ENCODE peak calls at places on chromosomes 2 and 18, in seven cellular contexts. G is fibroblast of mammary gland; D is PC-9; N is epithelial cell of esophagus; P is bronchial epithelial cell; K is cardiac fibroblast; T is activated CD8-positive, alpha-beta T cell treated with anti-CD3 and anti-CD28 coated beads for 36 hours. Y is an unnamed sample.

GRCh38 chr18:2549462-2549861 is 21.8 kb downstream of the METTL4 start:
- DNase-seq in K (no peak), G (no peak), N (no peak), T (no peak), D (no peak), P (no peak), Y (no peak)

GRCh38 chr2:52862801-52863200 is 904.8 kb upstream of the CHAC2 start:
- DNase-seq in T (no peak), G (peak), P (no peak), D (no peak), K (peak), N (peak), Y (no peak)

GRCh38 chr2:148887349-148888002 is 12.4 kb downstream of the KIF5C start:
- DNase-seq in T (no peak), D (no peak), P (no peak), N (no peak), G (no peak), K (no peak), Y (no peak)

GRCh38 chr2:15776629-15776919 is 163.8 kb upstream of the MYCN start:
- DNase-seq in T (no peak), G (no peak), D (no peak), K (peak), N (no peak), P (no peak), Y (no peak)

GRCh38 chr2:205052781-205053180 is 507.5 kb downstream of the PARD3B start:
- DNase-seq in T (no peak), P (no peak), N (no peak), K (no peak), D (no peak), G (no peak), Y (no peak)

GRCh38 chr2:175233135-175233719 is 51.7 kb upstream of the ATP5MC3 start:
- DNase-seq in K (peak), G (peak), P (peak), N (peak), D (peak), T (no peak), Y (no peak)

GRCh38 chr2:101038455-101039255 is 36.6 kb downstream of the RPL31 start:
- DNase-seq in D (no peak), N (peak), T (peak), K (peak), P (peak), G (peak), Y (no peak)

GRCh38 chr2:171409436-171409971 is 24.3 kb downstream of the METTL8 start:
- DNase-seq in T (no peak), P (no peak), N (peak), G (no peak), D (no peak), K (no peak), Y (no peak)

GRCh38 chr2:146874260-146874658 is 970.6 kb upstream of the ACVR2A start:
- DNase-seq in N (peak), P (peak), K (peak), T (no peak), G (peak), D (peak), Y (no peak)

GRCh38 chr2:127000937-127001336 is 102.2 kb downstream of the TEX51 start:
- DNase-seq in D (no peak), K (peak), N (peak), P (peak), T (peak), G (no peak), Y (no peak)

GRCh38 chr2:207423886-207424285 is 105.9 kb upstream of the CREB1 start:
- DNase-seq in K (peak), N (peak), T (peak), D (no peak), P (peak), G (peak), Y (no peak)

GRCh38 chr2:101967826-101968498 is 23.8 kb upstream of the IL1R2 start:
- DNase-seq in T (no peak), G (peak), P (no peak), K (peak), D (no peak), N (no peak), Y (no peak)

GRCh38 chr2:178188466-178188865 is 5.8 kb upstream of the OSBPL6 start:
- DNase-seq in G (peak), D (no peak), K (no peak), P (peak), T (no peak), N (peak), Y (no peak)

GRCh38 chr2:98157557-98157956 is 70.6 kb downstream of the VWA3B start:
- DNase-seq in D (no peak), G (no peak), K (no peak), N (no peak), T (no peak), P (no peak), Y (no peak)

GRCh38 chr2:98935111-98935770 is 784 bp downstream of the CRACDL start:
- DNase-seq in G (no peak), D (no peak), P (peak), N (peak), T (no peak), K (no peak), Y (no peak)

GRCh38 chr18:62324917-62325805 is at the start of gene TNFRSF11A:
- DNase-seq in G (peak), K (peak), D (no peak), P (no peak), N (peak), T (peak), Y (no peak)

GRCh38 chr18:70418551-70419311 is 129.9 kb downstream of the SOCS6 start:
- DNase-seq in T (peak), N (no peak), D (no peak), P (no peak), K (no peak), G (no peak), Y (no peak)

GRCh38 chr18:21458322-21458721 is 142.2 kb downstream of the ESCO1 start:
- DNase-seq in P (no peak), G (no peak), N (no peak), T (no peak), K (no peak), D (no peak), Y (no peak)

GRCh38 chr18:25099838-25100393 is 252.1 kb downstream of the ZNF521 start:
- DNase-seq in P (no peak), D (no peak), N (no peak), T (no peak), K (peak), G (peak), Y (no peak)

GRCh38 chr2:240324312-240325005 is 111.0 kb upstream of the GPC1 start:
- DNase-seq in G (no peak), P (peak), T (no peak), K (no peak), D (no peak), N (peak), Y (peak)

DNA sequence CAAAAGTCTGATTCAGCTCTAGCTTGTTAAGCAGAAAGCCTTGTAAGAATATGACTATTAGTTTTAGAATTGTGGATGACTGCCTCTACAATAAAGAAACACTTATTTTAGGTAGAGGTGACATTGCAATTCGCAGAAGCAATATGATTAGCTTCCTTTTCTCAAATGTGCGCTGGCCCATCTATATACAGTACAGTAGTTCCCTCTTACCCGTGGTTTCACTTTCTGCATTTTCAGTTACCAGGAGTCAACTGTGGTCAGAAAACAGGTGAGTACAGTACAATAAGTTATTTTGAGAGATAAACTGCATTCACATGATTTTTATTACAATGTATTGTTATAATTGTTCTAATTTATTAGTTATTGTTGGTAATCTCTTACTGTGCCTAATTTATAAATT is 405.1 kb downstream of the GPD2 start:
- DNase-seq in P (no peak), G (no peak), D (no peak), T (no peak), N (no peak), K (no peak), Y (no peak)
- TF ChIP-seq CTCF in P (no peak), G (no peak), D (no peak), T (no peak), N (no peak), K (no peak), Y (no peak)

GRCh38 chr18:13139885-13140450 is 78.6 kb upstream of the LDLRAD4 start:
- DNase-seq in T (peak), D (no peak), N (no peak), P (no peak), G (no peak), K (no peak), Y (no peak)
- TF ChIP-seq CTCF in T (no peak), D (peak), N (no peak), P (no peak), G (no peak), K (no peak), Y (no peak)

GRCh38 chr2:155203187-155203586 is 504.7 kb downstream of the KCNJ3 start:
- DNase-seq in D (no peak), P (no peak), N (no peak), T (no peak), G (no peak), K (no peak), Y (no peak)
- TF ChIP-seq CTCF in D (no peak), P (no peak), N (no peak), T (no peak), G (no peak), K (no peak), Y (no peak)

GRCh38 chr2:238816296-238816695 is 31.6 kb upstream of the TWIST2 start:
- DNase-seq in N (no peak), P (no peak), G (no peak), D (no peak), T (no peak), K (no peak), Y (peak)

GRCh38 chr2:238817382-238817781 is 30.5 kb upstream of the TWIST2 start:
- DNase-seq in D (no peak), P (no peak), T (no peak), N (no peak), G (no peak), K (no peak), Y (peak)

GRCh38 chr2:238820197-238820596 is 27.7 kb upstream of the TWIST2 start:
- DNase-seq in T (no peak), N (no peak), P (no peak), K (no peak), D (no peak), G (no peak), Y (no peak)

GRCh38 chr2:238818576-238818975 is 29.3 kb upstream of the TWIST2 start:
- DNase-seq in G (peak), D (no peak), T (no peak), K (peak), P (peak), N (no peak), Y (no peak)

GRCh38 chr2:238817931-238818330 is 30.0 kb upstream of the TWIST2 start:
- DNase-seq in K (no peak), T (no peak), G (no peak), P (no peak), N (no peak), D (no peak), Y (peak)
- TF ChIP-seq CTCF in K (no peak), T (no peak), G (no peak), P (no peak), N (no peak), D (no peak), Y (no peak)

DNA sequence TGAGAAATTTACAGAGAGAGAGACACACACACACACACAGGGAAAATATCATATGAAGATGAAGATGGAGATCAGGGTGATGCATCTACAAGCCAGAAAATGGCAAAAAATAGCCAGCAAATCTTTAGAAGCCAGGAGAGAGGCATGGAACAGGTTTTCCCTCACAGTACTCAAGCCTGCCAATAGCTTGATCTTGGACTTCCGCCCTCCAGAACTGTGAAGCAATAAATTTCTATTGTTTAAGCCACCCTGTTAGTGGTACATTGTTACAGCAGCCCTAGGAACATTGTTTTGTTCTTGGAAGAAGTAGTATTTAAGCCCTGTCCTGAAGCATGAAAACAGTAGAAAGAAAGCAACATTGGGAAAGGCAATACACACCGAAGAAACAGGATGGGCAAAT is 292.0 kb upstream of the LRP1B start:
- DNase-seq in P (no peak), G (no peak), K (no peak), D (no peak), N (no peak), T (no peak), Y (no peak)
- TF ChIP-seq CTCF in P (no peak), G (no peak), K (no peak), D (no peak), N (no peak), T (no peak), Y (no peak)

GRCh38 chr2:129876576-129876975 is 102.9 kb upstream of the RAB6C start:
- DNase-seq in P (no peak), N (no peak), T (no peak), D (no peak), G (no peak), K (no peak), Y (no peak)
- TF ChIP-seq CTCF in P (no peak), N (no peak), T (no peak), D (no peak), G (no peak), K (no peak), Y (no peak)

GRCh38 chr2:36318547-36318946 is 37.0 kb upstream of the CRIM1 start:
- DNase-seq in N (no peak), P (peak), G (peak), T (no peak), K (peak), D (no peak), Y (no peak)
- TF ChIP-seq CTCF in N (peak), P (peak), G (peak), T (no peak), K (peak), D (peak), Y (no peak)

DNA sequence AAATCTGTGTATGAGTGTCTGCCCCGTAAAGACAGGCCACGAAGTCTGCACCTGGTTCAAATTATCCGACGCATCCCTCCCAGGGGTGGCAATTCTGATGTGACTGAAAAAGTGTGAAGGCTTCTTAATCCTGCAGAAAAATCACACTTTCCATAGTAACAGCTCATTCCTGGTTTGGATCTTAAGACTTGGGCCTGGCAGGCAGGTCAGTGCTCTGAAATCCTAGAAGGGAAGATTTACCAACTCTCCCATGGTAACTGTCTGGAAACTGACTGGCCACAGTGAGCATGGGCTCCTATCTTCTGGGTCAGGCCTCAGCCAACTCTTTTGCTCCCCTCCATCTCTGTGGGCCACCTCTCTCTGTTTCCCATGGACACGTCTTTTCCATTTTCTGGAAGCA is 86.8 kb downstream of the ACAA2 start:
- DNase-seq in T (no peak), D (no peak), N (no peak), P (no peak), G (no peak), K (no peak), Y (no peak)
- TF ChIP-seq CTCF in T (no peak), D (no peak), N (no peak), P (no peak), G (no peak), K (no peak), Y (peak)